ENCODE peak calls at places on chromosome 4, in six cellular contexts. F, T, Z, M, N and X are unnamed samples.

GRCh38 chr4:3179126-3179706 is 69.7 kb upstream of the MSANTD1 start:
- DNase-seq in F (no peak), T (no peak), Z (no peak), M (no peak), N (no peak), X (no peak)

GRCh38 chr4:154760895-154761294 is 17.1 kb downstream of the LRAT start:
- DNase-seq in F (no peak), T (no peak), Z (no peak), M (no peak), N (no peak), X (no peak)

GRCh38 chr4:964346-965025 is 8.9 kb downstream of the DGKQ start:
- DNase-seq in F (no peak), T (no peak), Z (no peak), M (no peak), N (no peak), X (no peak)

GRCh38 chr4:81405900-81406401 is 65.8 kb downstream of the RASGEF1B start:
- DNase-seq in F (peak; percentile 63), T (no peak), Z (peak; percentile 74), M (peak; percentile 52), N (peak; percentile 40), X (peak; percentile 77)

GRCh38 chr4:79575709-79576479 is 167.9 kb upstream of the GK2 start:
- DNase-seq in F (no peak), T (no peak), Z (no peak), M (no peak), N (no peak), X (no peak)

GRCh38 chr4:145180298-145181090 is at the start of gene OTUD4:
- DNase-seq in F (peak; percentile 94), T (peak; percentile 95), Z (peak; percentile 97), M (peak; percentile 78), N (peak; percentile 92), X (peak; percentile 85)

GRCh38 chr4:31442236-31442635 is 722.1 kb downstream of the PCDH7 start:
- DNase-seq in F (no peak), T (no peak), Z (no peak), M (no peak), N (no peak), X (no peak)

GRCh38 chr4:100695871-100696270 is 178.0 kb upstream of the EMCN start:
- DNase-seq in F (no peak), T (no peak), Z (no peak), M (no peak), N (no peak), X (no peak)

GRCh38 chr4:57064811-57065711 is 45.1 kb downstream of the IGFBP7 start:
- DNase-seq in F (no peak), T (no peak), Z (peak; percentile 78), M (no peak), N (peak; percentile 70), X (no peak)

GRCh38 chr4:124121511-124121934 is 591.0 kb downstream of the ANKRD50 start:
- DNase-seq in F (no peak), T (no peak), Z (peak; percentile 25), M (no peak), N (no peak), X (no peak)

GRCh38 chr4:145956288-145956890 is 17.8 kb upstream of the ZNF827 start:
- DNase-seq in F (peak; percentile 75), T (peak; percentile 7), Z (peak; percentile 41), M (no peak), N (no peak), X (no peak)

GRCh38 chr4:123740236-123740635 is 343.6 kb downstream of the SPRY1 start:
- DNase-seq in F (no peak), T (no peak), Z (no peak), M (no peak), N (no peak), X (no peak)

GRCh38 chr4:129138762-129139496 is 43.0 kb downstream of the C4orf33 start:
- DNase-seq in F (no peak), T (no peak), Z (no peak), M (no peak), N (no peak), X (peak; percentile 20)

GRCh38 chr4:146621-147020 is 22.3 kb downstream of the ZNF718 start:
- DNase-seq in F (no peak), T (no peak), Z (no peak), M (no peak), N (no peak), X (no peak)

GRCh38 chr4:7379161-7379560 is 55.6 kb downstream of the PSAPL1 start:
- DNase-seq in F (no peak), T (no peak), Z (no peak), M (no peak), N (no peak), X (no peak)

GRCh38 chr4:145285928-145286327 is 105.5 kb upstream of the OTUD4 start:
- DNase-seq in F (no peak), T (no peak), Z (peak; percentile 32), M (no peak), N (no peak), X (no peak)